ENCODE peak calls at places on chromosomes 13 and 19, in ten cellular contexts. A is heart left ventricle, V is heart right ventricle, J is body of pancreas, Q is Peyer's patch, L is psoas muscle, G is tibial artery, K is H1, P is lower lobe of right lung, F is breast epithelium. O is an unnamed sample. For H3K9me3, the result is how much of the 10 kb centered on the place peaks cover.

GRCh38 chr19:54158812-54159351 is 639 bp downstream of the LENG1 start:
- DNase-seq in A (no peak), V (no peak), J (no peak), Q (no peak), L (no peak), G (no peak), K (no peak), P (no peak), F (no peak), O (peak)

GRCh38 chr13:51624207-51624606 is 39.9 kb downstream of the WDFY2 start:
- DNase-seq in A (no peak), V (no peak), J (no peak), Q (no peak), L (no peak), G (no peak), K (no peak), P (no peak), F (no peak), O (no peak)

GRCh38 chr13:27774651-27775050 is 17.6 kb upstream of the GSX1 start:
- DNase-seq in A (no peak), V (no peak), J (no peak), Q (no peak), L (no peak), G (no peak), K (no peak), P (no peak), F (no peak), O (no peak)

GRCh38 chr19:58434217-58434616 is 5.7 kb downstream of the ZNF132 start:
- DNase-seq in A (no peak), V (no peak), J (no peak), Q (no peak), L (no peak), G (no peak), K (no peak), P (no peak), F (no peak), O (no peak)

GRCh38 chr19:2582984-2583956 is 107.3 kb downstream of the GADD45B start:
- DNase-seq in A (no peak), V (no peak), J (no peak), Q (no peak), L (no peak), G (peak), K (no peak), P (no peak), F (no peak), O (no peak)

GRCh38 chr13:41563501-41564001 is 106.2 kb downstream of the RGCC start:
- DNase-seq in A (no peak), V (no peak), J (no peak), Q (no peak), L (no peak), G (no peak), K (no peak), P (no peak), F (no peak), O (no peak)

GRCh38 chr13:65653548-65654078 is 1576.5 kb downstream of the PCDH9 start:
- DNase-seq in A (no peak), V (no peak), J (no peak), Q (no peak), L (no peak), G (no peak), K (no peak), P (no peak), F (no peak), O (no peak)

GRCh38 chr13:44396963-44397580 is 23.4 kb downstream of the SERP2 start:
- DNase-seq in A (no peak), V (peak), J (no peak), Q (no peak), L (no peak), G (no peak), K (no peak), P (peak), F (no peak), O (peak)

GRCh38 chr19:49340069-49340864 is 5.1 kb downstream of the CD37 start:
- DNase-seq in A (peak), V (peak), J (peak), Q (peak), L (peak), G (peak), K (no peak), P (peak), F (peak), O (peak)

GRCh38 chr13:33158830-33159229 is 126.7 kb downstream of the STARD13 start:
- DNase-seq in A (no peak), V (no peak), J (no peak), Q (no peak), L (no peak), G (no peak), K (no peak), P (no peak), F (no peak), O (no peak)

GRCh38 chr13:41565221-41565620 is 107.9 kb downstream of the RGCC start:
- DNase-seq in A (no peak), V (no peak), J (no peak), Q (no peak), L (no peak), G (no peak), K (no peak), P (no peak), F (no peak), O (no peak)

GRCh38 chr13:39365879-39366278 is 237.1 kb downstream of the LHFPL6 start:
- DNase-seq in A (no peak), V (no peak), J (no peak), Q (no peak), L (no peak), G (no peak), K (no peak), P (no peak), F (no peak), O (no peak)

GRCh38 chr13:52024481-52024880 is at the start of gene UTP14C:
- DNase-seq in A (no peak), V (no peak), J (no peak), Q (no peak), L (no peak), G (no peak), K (no peak), P (no peak), F (no peak), O (no peak)

GRCh38 chr19:3346677-3347353 is 19.6 kb upstream of the NFIC start:
- DNase-seq in A (peak), V (peak), J (peak), Q (no peak), L (peak), G (peak), K (no peak), P (no peak), F (peak), O (no peak)

GRCh38 chr13:44158055-44158655 is 215.5 kb upstream of the SERP2 start:
- DNase-seq in A (no peak), V (no peak), J (no peak), Q (no peak), L (peak), G (peak), K (no peak), P (no peak), F (no peak), O (no peak)

GRCh38 chr13:98004107-98004506 is 50.6 kb downstream of the IPO5 start:
- DNase-seq in A (no peak), V (no peak), J (no peak), Q (no peak), L (no peak), G (no peak), K (no peak), P (no peak), F (no peak), O (no peak)

DNA sequence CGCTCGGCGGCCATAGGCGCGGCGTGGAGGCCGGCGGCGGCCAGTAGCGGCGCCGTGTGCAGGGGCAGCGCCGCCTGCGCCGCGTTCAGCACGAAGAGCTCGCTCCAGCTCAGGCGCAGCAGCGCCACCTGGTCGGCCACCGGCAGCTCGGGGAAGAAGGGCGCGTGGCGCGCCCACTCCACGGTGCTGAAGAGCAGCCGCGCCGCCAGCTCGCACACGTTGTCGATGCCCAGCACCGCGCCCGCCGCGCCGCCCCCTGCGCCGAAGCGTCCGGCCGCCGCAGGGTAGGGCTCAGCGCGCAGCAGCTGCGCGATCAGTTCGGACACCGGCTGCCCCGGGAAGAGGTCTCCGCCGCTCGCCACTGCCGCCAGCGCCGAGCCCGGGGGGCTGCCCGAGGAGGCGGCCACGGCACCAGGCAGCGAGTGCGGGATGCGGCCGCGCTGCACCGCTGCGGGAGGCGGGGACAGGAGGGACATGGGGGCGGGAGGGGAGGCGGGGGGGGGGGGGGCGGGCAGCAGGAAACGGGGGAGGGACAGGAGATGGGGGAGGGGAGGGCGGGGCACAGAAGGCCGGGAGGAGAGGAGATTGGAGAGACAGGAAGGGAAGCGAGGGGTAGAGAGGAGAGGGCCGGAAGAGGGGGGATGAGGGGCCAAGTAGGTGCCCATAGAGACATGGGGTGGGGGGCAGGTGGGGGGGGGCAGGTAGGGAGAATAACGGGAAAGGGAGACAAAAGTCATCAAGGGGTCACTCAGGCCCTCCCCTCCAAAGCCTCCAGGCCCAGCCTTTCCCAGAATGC is 9.8 kb downstream of the OCEL1 start:
- DNase-seq in A (peak), V (peak), J (peak), Q (peak), L (peak), G (peak), K (no peak), P (peak), F (peak), O (peak)
- TF ChIP-seq CTCF in A (peak), V (peak), J (peak), Q (peak), L (peak), G (peak), K (peak), P (peak), F (no peak), O (peak)

GRCh38 chr13:104387514-104387913 is 1321.3 kb upstream of the SLC10A2 start:
- DNase-seq in A (no peak), V (no peak), J (no peak), Q (no peak), L (no peak), G (no peak), K (no peak), P (no peak), F (no peak), O (no peak)

GRCh38 chr13:104385409-104385808 is 1319.2 kb upstream of the SLC10A2 start:
- DNase-seq in A (no peak), V (no peak), J (no peak), Q (no peak), L (no peak), G (no peak), K (no peak), P (no peak), F (no peak), O (no peak)

GRCh38 chr13:104382941-104383340 is 1316.7 kb upstream of the SLC10A2 start:
- DNase-seq in A (no peak), V (no peak), J (no peak), Q (no peak), L (no peak), G (no peak), K (no peak), P (no peak), F (no peak), O (no peak)
- H3K9me3 ChIP-seq in A (under half), V (under half), J (under half), Q (under half), L (under half), G (under half), K (under half), P (under half), F (under half), O (under half)

DNA sequence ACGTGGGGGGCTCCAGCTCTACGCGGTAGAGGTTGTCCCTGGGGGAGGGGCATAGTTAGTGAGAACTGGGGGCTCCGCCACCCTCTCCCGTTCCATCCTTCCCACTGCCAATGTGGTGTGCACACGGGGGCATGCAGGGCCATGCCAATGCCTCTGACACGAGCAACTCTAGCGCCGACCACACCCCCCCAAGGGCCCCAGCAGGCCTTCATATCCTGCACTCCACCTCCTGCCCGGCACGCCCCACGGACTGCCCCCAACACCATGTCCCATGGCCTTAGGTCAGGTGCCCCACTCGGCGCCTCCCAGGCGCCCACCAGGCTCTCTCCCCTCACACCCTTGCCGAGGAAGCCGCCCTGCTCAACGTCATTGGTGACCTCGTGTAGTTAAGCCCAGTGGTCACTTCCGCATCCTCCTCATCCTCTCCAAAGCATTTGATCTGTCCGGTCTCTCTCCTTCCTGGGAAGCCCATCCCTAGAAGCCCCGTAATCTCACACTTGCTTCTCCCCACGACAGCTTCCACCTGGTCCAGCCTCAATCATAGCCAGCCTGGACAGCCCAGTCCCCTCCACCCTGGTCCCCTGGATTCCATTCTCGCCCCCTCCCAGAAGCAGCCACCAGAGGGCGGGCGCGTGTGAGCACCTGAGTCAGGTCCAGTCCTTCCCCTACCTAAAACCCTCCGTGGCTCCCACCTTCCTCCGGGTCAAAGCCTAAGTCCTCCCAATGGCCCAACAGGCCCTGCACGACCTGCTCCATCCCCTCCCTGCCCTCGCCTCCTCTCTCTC is 2.1 kb downstream of the SEMA6B start:
- DNase-seq in A (no peak), V (no peak), J (no peak), Q (no peak), L (no peak), G (no peak), K (no peak), P (no peak), F (no peak), O (no peak)
- TF ChIP-seq CTCF in A (no peak), V (no peak), J (peak), Q (peak), L (no peak), G (no peak), K (peak), P (no peak), F (no peak), O (no peak)

GRCh38 chr19:15549581-15549980 is 41.3 kb downstream of the CYP4F22 start:
- DNase-seq in A (no peak), V (no peak), J (no peak), Q (no peak), L (no peak), G (no peak), K (no peak), P (no peak), F (no peak), O (no peak)
- H3K9me3 ChIP-seq in A (under half), V (under half), J (under half), Q (under half), L (under half), G (under half), K (half or more), P (under half), F (under half), O (under half)

GRCh38 chr13:21625366-21625765 is 21.4 kb upstream of the MICU2 start:
- DNase-seq in A (no peak), V (no peak), J (peak), Q (no peak), L (no peak), G (no peak), K (no peak), P (no peak), F (no peak), O (no peak)
- TF ChIP-seq CTCF in A (peak), V (peak), J (peak), Q (peak), L (no peak), G (no peak), K (peak), P (peak), F (no peak), O (peak)

GRCh38 chr19:57103573-57104277 is 16.1 kb upstream of the USP29 start:
- DNase-seq in A (peak), V (peak), J (peak), Q (peak), L (peak), G (peak), K (no peak), P (no peak), F (peak), O (peak)
- H3K9me3 ChIP-seq in A (under half), V (under half), J (under half), Q (under half), L (under half), G (under half), K (half or more), P (under half), F (under half), O (under half)

GRCh38 chr19:28980236-28980868 is 232.6 kb downstream of the UQCRFS1 start:
- DNase-seq in A (no peak), V (no peak), J (no peak), Q (no peak), L (no peak), G (no peak), K (no peak), P (no peak), F (no peak), O (no peak)
- TF ChIP-seq CTCF in A (peak), V (peak), J (no peak), Q (no peak), L (no peak), G (no peak), K (peak), P (no peak), F (no peak), O (peak)

GRCh38 chr19:22832031-22832762 is at the start of gene ZNF723:
- DNase-seq in A (no peak), V (no peak), J (no peak), Q (no peak), L (no peak), G (no peak), K (no peak), P (peak), F (no peak), O (no peak)

GRCh38 chr19:22831211-22831610 is 880 bp upstream of the ZNF723 start:
- DNase-seq in A (no peak), V (no peak), J (no peak), Q (no peak), L (no peak), G (no peak), K (no peak), P (no peak), F (no peak), O (no peak)
- H3K9me3 ChIP-seq in A (under half), V (under half), J (under half), Q (under half), L (under half), G (under half), K (half or more), P (under half), F (under half), O (under half)

GRCh38 chr19:33771308-33772101 is 25.2 kb upstream of the KCTD15 start:
- DNase-seq in A (peak), V (peak), J (peak), Q (peak), L (peak), G (peak), K (peak), P (peak), F (peak), O (peak)

GRCh38 chr19:33770107-33770506 is 26.6 kb upstream of the KCTD15 start:
- DNase-seq in A (no peak), V (no peak), J (no peak), Q (no peak), L (no peak), G (no peak), K (no peak), P (no peak), F (no peak), O (no peak)

GRCh38 chr19:33769208-33769607 is 27.5 kb upstream of the KCTD15 start:
- DNase-seq in A (no peak), V (no peak), J (no peak), Q (no peak), L (no peak), G (no peak), K (no peak), P (no peak), F (no peak), O (no peak)

GRCh38 chr19:33766623-33767022 is 30.0 kb upstream of the KCTD15 start:
- DNase-seq in A (no peak), V (no peak), J (no peak), Q (no peak), L (no peak), G (no peak), K (no peak), P (no peak), F (no peak), O (no peak)

GRCh38 chr19:33767898-33768413 is 28.7 kb upstream of the KCTD15 start:
- DNase-seq in A (no peak), V (no peak), J (no peak), Q (no peak), L (no peak), G (no peak), K (peak), P (no peak), F (no peak), O (peak)
- TF ChIP-seq CTCF in A (no peak), V (peak), J (no peak), Q (no peak), L (no peak), G (no peak), K (peak), P (no peak), F (no peak), O (peak)

GRCh38 chr19:15810335-15810734 is 5.1 kb downstream of the OR10H1 start:
- DNase-seq in A (no peak), V (no peak), J (peak), Q (no peak), L (no peak), G (no peak), K (no peak), P (no peak), F (no peak), O (no peak)

GRCh38 chr19:15815306-15815705 is at the start of gene OR10H1:
- DNase-seq in A (no peak), V (no peak), J (peak), Q (no peak), L (no peak), G (no peak), K (no peak), P (no peak), F (no peak), O (no peak)

GRCh38 chr19:15811476-15811875 is 4.0 kb downstream of the OR10H1 start:
- DNase-seq in A (no peak), V (no peak), J (no peak), Q (no peak), L (no peak), G (no peak), K (no peak), P (no peak), F (no peak), O (no peak)

GRCh38 chr19:15812059-15812722 is 3.3 kb downstream of the OR10H1 start:
- DNase-seq in A (no peak), V (no peak), J (peak), Q (no peak), L (no peak), G (no peak), K (no peak), P (no peak), F (no peak), O (no peak)

DNA sequence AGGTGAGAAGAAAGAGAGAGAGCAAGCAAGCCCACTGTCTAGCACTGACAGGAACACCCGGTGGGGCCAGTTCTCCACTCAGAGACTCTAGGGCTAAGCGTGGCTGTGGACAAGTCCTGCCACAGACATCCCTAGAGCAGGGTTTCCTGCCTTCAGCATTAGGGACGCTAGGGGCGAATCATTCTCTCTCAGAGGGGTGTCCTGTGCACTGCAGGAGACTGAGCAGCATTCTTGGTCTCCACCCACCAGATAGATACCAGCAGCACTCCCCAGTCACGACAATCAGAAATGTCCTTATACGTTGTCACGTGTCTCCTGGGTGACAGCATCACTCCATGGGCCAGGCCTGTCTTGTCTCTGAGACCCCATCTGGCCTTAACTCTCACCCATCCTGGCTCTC is 1.5 kb downstream of the OR10H1 start:
- DNase-seq in A (no peak), V (no peak), J (no peak), Q (no peak), L (no peak), G (no peak), K (no peak), P (no peak), F (no peak), O (no peak)
- H3K9me3 ChIP-seq in A (under half), V (under half), J (under half), Q (under half), L (under half), G (under half), K (half or more), P (under half), F (under half), O (under half)

O was measured in neural progenitor cell.